ENCODE peak calls at places on chromosome 2, in ten cellular contexts. E is left ventricle myocardium inferior, W is HCT116, B is HepG2, M is thyroid gland, Q is uterus, P is astrocyte, F is GM12865, Z is astrocyte of the spinal cord, X is AG04449. A is an unnamed sample.
A peak's percentile ranks its signal among the peaks of the same experiment; 100 is the strongest.

GRCh38 chr2:88212251-88212790 is 42.2 kb downstream of the THNSL2 start:
- DNase-seq in W (peak; percentile 38), Q (no peak), P (no peak), Z (no peak), X (no peak), M (no peak), F (no peak), E (no peak), B (peak; percentile 90), A (no peak)

GRCh38 chr2:73952499-73953446 is 26.1 kb downstream of the DGUOK start:
- DNase-seq in W (no peak), M (peak; percentile 12), Q (no peak), B (no peak), E (no peak), X (no peak), P (peak; percentile 58), Z (peak; percentile 60), F (no peak), A (no peak)

GRCh38 chr2:130371723-130372054 is 15.8 kb downstream of the PTPN18 start:
- DNase-seq in P (peak; percentile 29), M (peak; percentile 36), F (peak; percentile 83), E (no peak), Z (peak; percentile 50), Q (no peak), X (no peak), B (no peak), W (no peak), A (no peak)

GRCh38 chr2:56952871-56953270 is 769.1 kb downstream of the CCDC85A start:
- DNase-seq in B (no peak), M (no peak), F (no peak), W (no peak), E (no peak), X (no peak), Z (no peak), P (no peak), Q (no peak), A (no peak)

GRCh38 chr2:11573418-11574175 is 39.8 kb downstream of the GREB1 start:
- DNase-seq in X (no peak), B (no peak), Z (peak; percentile 32), P (peak; percentile 78), Q (no peak), W (no peak), F (no peak), M (no peak), E (no peak), A (no peak)

GRCh38 chr2:76692896-76693295 is 829.3 kb downstream of the LRRTM4 start:
- DNase-seq in X (no peak), Z (no peak), F (no peak), W (no peak), Q (no peak), B (no peak), E (no peak), P (no peak), M (no peak), A (no peak)

GRCh38 chr2:23563151-23563550 is 178.2 kb downstream of the KLHL29 start:
- DNase-seq in E (no peak), X (no peak), B (no peak), P (no peak), Q (no peak), M (no peak), F (no peak), Z (no peak), W (no peak), A (no peak)

GRCh38 chr2:129781749-129782617 is 197.5 kb upstream of the RAB6C start:
- DNase-seq in Z (no peak), Q (no peak), B (no peak), E (no peak), M (no peak), X (no peak), P (no peak), W (no peak), F (no peak), A (no peak)

DNA sequence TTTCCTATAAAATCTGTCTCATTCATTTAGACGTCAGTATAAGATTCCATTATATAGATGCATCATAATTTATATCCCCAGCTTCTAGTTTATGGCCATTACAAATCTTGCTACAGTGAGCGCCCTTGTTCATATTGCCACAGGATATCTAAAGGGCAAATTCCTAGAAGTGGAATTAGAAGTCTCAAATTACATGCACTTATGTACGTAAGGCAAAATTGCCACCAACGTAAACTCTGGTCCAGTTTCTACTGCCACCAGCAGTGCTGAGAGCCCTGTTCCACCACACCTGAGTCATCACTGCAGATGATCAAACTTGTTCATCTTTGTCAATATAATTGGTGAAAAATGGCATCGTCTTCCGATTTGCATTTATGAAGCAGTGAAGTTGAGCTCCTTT is 90.9 kb upstream of the ID2 start:
- DNase-seq in M (no peak), E (no peak), Z (no peak), F (no peak), Q (no peak), P (no peak), W (no peak), X (no peak), B (peak; percentile 51), A (no peak)
- TF ChIP-seq CTCF in M (no peak), E (no peak), Z (no peak), F (no peak), Q (no peak), P (no peak), W (no peak), X (no peak), B (no peak), A (no peak)

GRCh38 chr2:236870401-236870800 is 215.3 kb upstream of the COPS8 start:
- DNase-seq in P (peak; percentile 12), Q (no peak), Z (no peak), F (no peak), M (no peak), B (no peak), W (no peak), X (no peak), E (no peak), A (no peak)

GRCh38 chr2:236872015-236872414 is 213.7 kb upstream of the COPS8 start:
- DNase-seq in Q (no peak), M (no peak), F (no peak), Z (no peak), P (no peak), B (no peak), X (no peak), W (no peak), E (no peak), A (no peak)

GRCh38 chr2:236873666-236874065 is 212.0 kb upstream of the COPS8 start:
- DNase-seq in B (no peak), X (no peak), F (no peak), Q (no peak), M (no peak), Z (no peak), E (no peak), P (peak; percentile 15), W (no peak), A (no peak)

GRCh38 chr2:236872971-236873370 is 212.7 kb upstream of the COPS8 start:
- DNase-seq in Q (no peak), E (no peak), W (no peak), M (no peak), P (no peak), F (no peak), Z (no peak), B (no peak), X (no peak), A (no peak)

GRCh38 chr2:236871500-236872001 is 214.1 kb upstream of the COPS8 start:
- DNase-seq in Z (peak; percentile 87), P (peak; percentile 89), Q (peak; percentile 36), F (no peak), B (peak; percentile 5), M (peak; percentile 21), E (peak; percentile 31), W (no peak), X (peak; percentile 85), A (peak; percentile 98)
- H3K4me3 ChIP-seq in Z (no peak overlapping the region), P (no peak overlapping the region), Q (no peak overlapping the region), F (no peak overlapping the region), B (no peak overlapping the region), M (no peak overlapping the region), E (no peak overlapping the region), W (no peak overlapping the region), X (no peak overlapping the region), A (no peak overlapping the region)

GRCh38 chr2:241219030-241219382 is 30.5 kb downstream of the ANO7 start:
- DNase-seq in B (no peak), E (no peak), Q (no peak), W (no peak), Z (no peak), P (no peak), F (no peak), M (no peak), X (no peak), A (no peak)
- TF ChIP-seq CTCF in B (no peak), E (no peak), Q (no peak), W (no peak), Z (no peak), P (no peak), F (no peak), M (no peak), X (no peak), A (no peak)

GRCh38 chr2:219459460-219460311 is 25.0 kb downstream of the SPEG start:
- DNase-seq in P (peak; percentile 33), F (peak; percentile 52), Q (peak; percentile 71), Z (peak; percentile 52), M (peak; percentile 64), B (peak; percentile 58), E (peak; percentile 64), W (no peak), X (no peak), A (peak; percentile 24)
- H3K4me3 ChIP-seq in P (no peak overlapping the region), F (no peak overlapping the region), Q (no peak overlapping the region), Z (no peak overlapping the region), M (no peak overlapping the region), B (no peak overlapping the region), E (peak overlapping the region; percentile 64), W (no peak overlapping the region), X (no peak overlapping the region), A (no peak overlapping the region)

DNA sequence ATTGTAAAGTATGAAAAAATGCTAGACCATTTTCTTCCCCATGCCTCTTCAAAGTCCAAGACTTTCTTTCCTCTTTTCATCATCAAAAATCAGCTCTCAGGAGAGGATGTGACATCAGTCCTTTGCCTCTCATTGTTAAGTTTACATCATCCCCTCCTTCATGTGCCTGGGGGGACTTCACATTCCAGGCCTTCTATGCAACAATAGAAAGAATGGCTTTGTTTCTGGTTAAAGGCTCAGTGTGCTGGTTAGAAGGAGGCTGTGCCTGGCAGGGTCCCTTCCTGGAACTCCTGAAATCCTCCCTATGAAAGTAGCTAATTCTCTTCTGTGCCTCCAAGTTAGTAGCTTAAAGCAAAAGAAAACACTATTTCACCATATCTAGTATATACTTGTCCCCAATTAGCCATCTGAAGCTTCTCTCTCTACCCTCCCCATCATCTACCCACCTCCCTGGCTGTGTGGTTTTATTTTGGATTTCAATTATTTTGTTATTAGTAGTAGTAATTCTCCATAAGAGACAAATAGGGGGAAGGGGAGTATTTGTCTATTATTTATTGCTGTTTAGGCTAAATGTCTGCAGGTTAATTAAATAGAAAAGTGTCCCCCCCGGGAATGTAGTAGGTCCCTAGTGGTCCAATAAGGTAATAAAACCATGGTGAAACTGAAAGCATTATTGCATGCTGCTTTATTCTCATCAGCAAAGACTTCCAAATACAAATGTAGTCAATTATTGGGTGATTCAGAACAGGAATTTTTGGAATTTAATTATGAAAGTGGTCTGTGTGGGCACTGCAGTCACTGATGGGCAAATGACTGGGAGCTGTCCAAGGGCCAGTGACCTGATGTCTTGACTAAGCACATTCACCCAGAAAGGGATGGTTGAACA is 69.0 kb downstream of the CPO start:
- DNase-seq in B (no peak), X (no peak), Q (no peak), F (no peak), Z (peak; percentile 17), P (no peak), M (no peak), E (no peak), W (no peak), A (no peak)
- TF ChIP-seq CTCF in B (no peak), X (no peak), Q (no peak), F (no peak), Z (peak; percentile 4), P (peak; percentile 14), M (no peak), E (peak; percentile 24), W (peak; percentile 50), A (no peak)

GRCh38 chr2:197786010-197786877 is 1.1 kb upstream of the BOLL start:
- DNase-seq in F (peak; percentile 69), Q (no peak), W (no peak), X (no peak), Z (no peak), P (no peak), E (peak; percentile 22), B (no peak), M (peak; percentile 19), A (no peak)
- H3K4me3 ChIP-seq in F (peak overlapping the region; percentile 43), Q (no peak overlapping the region), W (no peak overlapping the region), X (no peak overlapping the region), Z (peak overlapping the region; percentile 26), P (peak overlapping the region; percentile 40), E (peak overlapping the region; percentile 70), B (no peak overlapping the region), M (peak overlapping the region; percentile 24), A (no peak overlapping the region)